ENCODE peak calls at places on chromosomes 16 and 17, in ten cellular contexts. F is cardiac muscle cell, W is fibroblast of lung, K is thoracic aorta, R is mucosa of descending colon, L is lower lobe of right lung, A is AG10803, N is left ventricle myocardium inferior, P is esophagus squamous epithelium, Y is Peyer's patch. H is an unnamed sample.

GRCh38 chr17:54426287-54426886 is 474.3 kb upstream of the TOM1L1 start:
- DNase-seq in F (peak; percentile 57), W (no peak), K (no peak), R (no peak), L (no peak), A (no peak), N (no peak), P (no peak), Y (no peak), H (no peak)

GRCh38 chr17:81700353-81701287 is 2.5 kb upstream of the MRPL12 start:
- DNase-seq in F (no peak), W (no peak), K (no peak), R (peak; percentile 54), L (no peak), A (no peak), N (no peak), P (no peak), Y (no peak), H (no peak)

GRCh38 chr17:60640503-60640902 is 37.1 kb upstream of the BCAS3 start:
- DNase-seq in F (no peak), W (peak; percentile 32), K (no peak), R (no peak), L (no peak), A (peak; percentile 17), N (no peak), P (no peak), Y (no peak), H (peak; percentile 23)

GRCh38 chr17:5800646-5801045 is 216.3 kb upstream of the NLRP1 start:
- DNase-seq in F (peak; percentile 35), W (no peak), K (no peak), R (no peak), L (no peak), A (no peak), N (no peak), P (no peak), Y (no peak), H (no peak)

GRCh38 chr17:5783269-5783668 is 199.0 kb upstream of the NLRP1 start:
- DNase-seq in F (no peak), W (no peak), K (no peak), R (no peak), L (no peak), A (no peak), N (no peak), P (no peak), Y (no peak), H (no peak)

GRCh38 chr17:49691086-49691676 is 13.3 kb upstream of the SPOP start:
- DNase-seq in F (peak; percentile 91), W (no peak), K (peak; percentile 63), R (no peak), L (no peak), A (no peak), N (no peak), P (no peak), Y (peak; percentile 39), H (peak; percentile 90)

GRCh38 chr17:81285179-81285878 is 9.8 kb downstream of the SLC38A10 start:
- DNase-seq in F (no peak), W (peak; percentile 21), K (no peak), R (peak; percentile 86), L (peak; percentile 91), A (peak; percentile 12), N (peak; percentile 84), P (no peak), Y (peak; percentile 80), H (peak; percentile 76)

GRCh38 chr16:86288716-86289294 is 221.5 kb upstream of the FOXF1 start:
- DNase-seq in F (no peak), W (no peak), K (no peak), R (no peak), L (no peak), A (no peak), N (no peak), P (no peak), Y (no peak), H (no peak)

GRCh38 chr17:8867361-8867981 is at the start of gene PIK3R6:
- DNase-seq in F (no peak), W (no peak), K (no peak), R (no peak), L (no peak), A (no peak), N (no peak), P (no peak), Y (peak; percentile 47), H (no peak)

GRCh38 chr17:27834571-27834970 is 34.2 kb upstream of the NOS2 start:
- DNase-seq in F (no peak), W (no peak), K (no peak), R (no peak), L (no peak), A (no peak), N (no peak), P (no peak), Y (no peak), H (no peak)

GRCh38 chr16:87723224-87723619 is 42.6 kb downstream of the KLHDC4 start:
- DNase-seq in F (peak; percentile 71), W (peak; percentile 88), K (no peak), R (no peak), L (no peak), A (peak; percentile 81), N (peak; percentile 57), P (no peak), Y (peak; percentile 74), H (peak; percentile 88)

GRCh38 chr16:15782573-15783365 is 74.1 kb downstream of the MYH11 start:
- DNase-seq in F (peak; percentile 20), W (no peak), K (no peak), R (no peak), L (no peak), A (no peak), N (no peak), P (no peak), Y (no peak), H (no peak)

GRCh38 chr17:48522031-48522593 is 8.7 kb downstream of the HOXB1 start:
- DNase-seq in F (peak; percentile 87), W (peak; percentile 71), K (no peak), R (no peak), L (no peak), A (no peak), N (no peak), P (no peak), Y (no peak), H (peak; percentile 61)

GRCh38 chr17:1997146-1997586 is 28.0 kb downstream of the RTN4RL1 start:
- DNase-seq in F (no peak), W (no peak), K (no peak), R (no peak), L (no peak), A (no peak), N (no peak), P (no peak), Y (no peak), H (no peak)

GRCh38 chr17:5563451-5563850 is 20.9 kb downstream of the NLRP1 start:
- DNase-seq in F (no peak), W (peak; percentile 19), K (no peak), R (no peak), L (no peak), A (peak; percentile 51), N (no peak), P (no peak), Y (no peak), H (no peak)

GRCh38 chr17:6953689-6954088 is 42.2 kb upstream of the ALOX12 start:
- DNase-seq in F (no peak), W (no peak), K (no peak), R (no peak), L (no peak), A (no peak), N (no peak), P (no peak), Y (no peak), H (no peak)

GRCh38 chr17:48593840-48594411 is 347 bp upstream of the HOXB5 start:
- DNase-seq in F (peak; percentile 75), W (peak; percentile 100), K (no peak), R (no peak), L (peak; percentile 79), A (peak; percentile 90), N (peak; percentile 65), P (no peak), Y (peak; percentile 90), H (peak; percentile 71)

DNA sequence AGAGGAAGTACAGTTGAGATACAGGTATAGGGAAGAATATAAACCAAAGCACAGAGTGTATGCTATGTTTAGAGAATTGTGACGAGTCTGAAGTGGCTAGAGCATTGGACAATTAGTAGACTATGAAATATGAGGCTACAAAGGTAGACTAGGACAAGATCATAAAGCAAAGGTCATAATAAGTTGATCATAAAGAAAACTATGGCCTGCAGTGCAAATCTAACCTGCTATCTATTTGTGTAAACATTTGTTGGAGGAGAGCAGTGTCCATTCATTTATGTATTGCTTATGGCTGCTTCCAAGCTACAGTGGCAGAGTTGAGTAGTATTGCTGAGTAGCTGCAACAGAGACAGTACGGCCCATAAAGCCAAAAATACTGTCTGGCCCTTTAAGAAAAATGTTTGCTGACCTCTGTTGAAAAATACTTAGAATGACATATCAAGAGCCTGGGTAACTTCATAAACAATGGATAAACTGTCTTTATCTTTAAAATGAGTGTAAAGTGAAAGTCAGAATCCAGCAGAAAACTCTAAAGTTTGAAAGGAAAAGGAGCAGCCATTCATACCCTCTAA is 14.5 kb upstream of the OR1E2 start:
- DNase-seq in F (no peak), W (peak; percentile 6), K (no peak), R (no peak), L (no peak), A (no peak), N (no peak), P (no peak), Y (no peak), H (peak; percentile 24)
- TF ChIP-seq CTCF in F (no peak), W (no peak), K (no peak), R (no peak), L (no peak), A (no peak), N (no peak), P (no peak), Y (peak; percentile 24), H (no peak)

DNA sequence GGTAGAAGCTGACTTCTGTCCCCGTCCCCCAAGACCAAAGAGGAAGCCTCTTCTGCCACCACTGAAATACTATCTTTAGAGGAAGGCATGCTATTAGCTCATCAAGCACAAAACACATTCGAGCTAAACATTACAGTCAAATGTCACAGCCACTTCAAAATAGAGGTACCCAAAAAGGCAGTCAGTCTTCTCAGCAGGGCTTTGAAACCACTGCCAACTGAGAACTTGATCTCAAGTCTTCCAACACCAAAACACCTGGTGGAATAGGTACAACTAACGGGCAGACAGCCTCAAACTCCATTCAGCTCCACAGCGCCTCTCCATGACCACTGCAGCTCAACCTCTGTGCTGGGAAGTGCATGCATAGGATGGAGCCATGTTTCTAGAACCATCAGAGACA is 36.0 kb downstream of the ZFHX3 start:
- DNase-seq in F (no peak), W (no peak), K (no peak), R (no peak), L (no peak), A (no peak), N (no peak), P (no peak), Y (peak; percentile 33), H (no peak)
- H3K4me3 ChIP-seq in F (no peak overlapping the region), W (no peak overlapping the region), K (no peak overlapping the region), R (no peak overlapping the region), L (no peak overlapping the region), A (no peak overlapping the region), N (no peak overlapping the region), P (no peak overlapping the region), Y (no peak overlapping the region), H (no peak overlapping the region)

GRCh38 chr17:68539536-68540469 is 27.6 kb downstream of the PRKAR1A start:
- DNase-seq in F (peak; percentile 24), W (peak; percentile 36), K (no peak), R (no peak), L (peak; percentile 61), A (peak; percentile 44), N (no peak), P (no peak), Y (no peak), H (peak; percentile 52)
- TF ChIP-seq CTCF in F (peak; percentile 40), W (peak; percentile 23), K (no peak), R (no peak), L (no peak), A (peak; percentile 53), N (peak; percentile 40), P (peak; percentile 43), Y (peak; percentile 14), H (peak; percentile 50)

GRCh38 chr17:72447251-72447640 is 326.4 kb downstream of the SOX9 start:
- DNase-seq in F (no peak), W (no peak), K (no peak), R (no peak), L (no peak), A (no peak), N (no peak), P (no peak), Y (no peak), H (no peak)
- H3K4me3 ChIP-seq in F (no peak overlapping the region), W (no peak overlapping the region), K (no peak overlapping the region), R (no peak overlapping the region), L (no peak overlapping the region), A (no peak overlapping the region), N (no peak overlapping the region), P (no peak overlapping the region), Y (no peak overlapping the region), H (no peak overlapping the region)

H was measured in fibroblast of villous mesenchyme.